ENCODE peak calls at places on chromosomes 5 and 9, in five cellular contexts. T is HL-60, O is ovary, N is WERI-Rb-1, V is tibial artery. G is an unnamed sample.
A peak's percentile ranks its signal among the peaks of the same experiment; 100 is the strongest.

GRCh38 chr5:177378884-177379883 is 5.0 kb upstream of the SLC34A1 start:
- DNase-seq in T (no peak), O (no peak), N (no peak), V (no peak), G (no peak)

GRCh38 chr9:130689937-130690700 is 3.5 kb upstream of the EXOSC2 start:
- DNase-seq in T (no peak), O (peak; percentile 90), N (no peak), V (peak; percentile 76), G (no peak)

GRCh38 chr5:152104211-152104610 is 179.6 kb upstream of the GLRA1 start:
- DNase-seq in T (no peak), O (no peak), N (no peak), V (no peak), G (no peak)

GRCh38 chr5:53180971-53181370 is 71.4 kb upstream of the MOCS2 start:
- DNase-seq in T (no peak), O (no peak), N (no peak), V (no peak), G (no peak)

GRCh38 chr5:164798110-164798509 is 1292.7 kb downstream of the MAT2B start:
- DNase-seq in T (no peak), O (no peak), N (no peak), V (no peak), G (no peak)

GRCh38 chr5:158406884-158407790 is 548.2 kb upstream of the CLINT1 start:
- DNase-seq in T (no peak), O (no peak), N (no peak), V (no peak), G (no peak)

GRCh38 chr5:178515776-178516561 is 74.2 kb downstream of the COL23A1 start:
- DNase-seq in T (no peak), O (no peak), N (no peak), V (no peak), G (no peak)

GRCh38 chr5:141869514-141869913 is 8.7 kb downstream of the PCDH1 start:
- DNase-seq in T (no peak), O (no peak), N (no peak), V (no peak), G (peak; percentile 65)

GRCh38 chr5:55853818-55854217 is 2.7 kb downstream of the IL31RA start:
- DNase-seq in T (no peak), O (no peak), N (no peak), V (no peak), G (no peak)

GRCh38 chr9:110058304-110058953 is 149.5 kb downstream of the C9orf152 start:
- DNase-seq in T (no peak), O (no peak), N (peak; percentile 78), V (no peak), G (no peak)

GRCh38 chr5:103424008-103424407 is 138.6 kb downstream of the NUDT12 start:
- DNase-seq in T (no peak), O (no peak), N (no peak), V (no peak), G (no peak)

GRCh38 chr9:19998823-19999455 is 210.1 kb upstream of the SLC24A2 start:
- DNase-seq in T (no peak), O (no peak), N (no peak), V (no peak), G (no peak)

GRCh38 chr5:150553402-150553801 is 45.5 kb downstream of the NDST1 start:
- DNase-seq in T (no peak), O (no peak), N (no peak), V (no peak), G (no peak)

GRCh38 chr9:136882109-136882946 is 4.0 kb upstream of the TRAF2 start:
- DNase-seq in T (peak; percentile 50), O (no peak), N (no peak), V (peak; percentile 39), G (peak; percentile 89)

GRCh38 chr9:84140535-84141101 is 160.0 kb downstream of the RMI1 start:
- DNase-seq in T (no peak), O (peak; percentile 17), N (no peak), V (no peak), G (peak; percentile 81)

GRCh38 chr9:36151306-36152210 is 15.0 kb downstream of the GLIPR2 start:
- DNase-seq in T (peak; percentile 83), O (no peak), N (no peak), V (peak; percentile 54), G (peak; percentile 98)

GRCh38 chr5:10946050-10946449 is 185.0 kb upstream of the DAP start:
- DNase-seq in T (no peak), O (no peak), N (peak; percentile 86), V (no peak), G (no peak)

GRCh38 chr5:130066644-130067043 is 162.4 kb downstream of the CHSY3 start:
- DNase-seq in T (no peak), O (no peak), N (no peak), V (peak; percentile 22), G (no peak)

GRCh38 chr5:16964821-16965220 is 28.7 kb upstream of the MYO10 start:
- DNase-seq in T (no peak), O (no peak), N (no peak), V (no peak), G (no peak)

GRCh38 chr5:181207960-181208253 is 2.9 kb upstream of the TRIM7 start:
- DNase-seq in T (no peak), O (no peak), N (no peak), V (no peak), G (no peak)
- H3K27ac ChIP-seq in T (no peak overlapping the region), O (no peak overlapping the region), N (no peak overlapping the region), V (peak overlapping the region; percentile 86), G (peak overlapping the region; percentile 81)

DNA sequence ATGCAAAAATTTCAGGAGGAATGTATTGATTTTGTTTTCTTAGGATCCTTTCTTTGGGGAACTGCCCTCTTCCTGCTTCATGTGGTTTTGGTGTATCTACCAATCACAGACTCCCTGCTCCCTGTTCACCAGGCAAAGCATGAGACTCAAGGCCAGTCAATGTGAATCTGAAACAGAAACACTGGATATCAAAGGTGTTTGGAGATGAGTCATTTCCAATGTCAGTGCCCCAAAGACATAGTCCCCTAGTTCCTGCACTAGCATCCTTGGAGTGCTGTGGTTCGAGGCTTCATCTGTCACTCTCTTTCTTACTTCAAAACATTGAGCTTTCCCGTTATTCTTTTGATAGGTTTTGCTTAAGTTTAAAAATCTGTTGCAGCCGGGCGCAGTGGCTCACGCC is 8.1 kb downstream of the PPP3R2 start:
- DNase-seq in T (no peak), O (no peak), N (no peak), V (no peak), G (no peak)
- TF ChIP-seq CTCF in T (no peak), O (no peak), N (no peak), V (no peak), G (no peak)

GRCh38 chr5:122430328-122430586 is 118.2 kb downstream of the SNCAIP start:
- DNase-seq in T (no peak), O (no peak), N (no peak), V (no peak), G (no peak)
- H3K27ac ChIP-seq in T (no peak overlapping the region), O (no peak overlapping the region), N (no peak overlapping the region), V (no peak overlapping the region), G (no peak overlapping the region)

DNA sequence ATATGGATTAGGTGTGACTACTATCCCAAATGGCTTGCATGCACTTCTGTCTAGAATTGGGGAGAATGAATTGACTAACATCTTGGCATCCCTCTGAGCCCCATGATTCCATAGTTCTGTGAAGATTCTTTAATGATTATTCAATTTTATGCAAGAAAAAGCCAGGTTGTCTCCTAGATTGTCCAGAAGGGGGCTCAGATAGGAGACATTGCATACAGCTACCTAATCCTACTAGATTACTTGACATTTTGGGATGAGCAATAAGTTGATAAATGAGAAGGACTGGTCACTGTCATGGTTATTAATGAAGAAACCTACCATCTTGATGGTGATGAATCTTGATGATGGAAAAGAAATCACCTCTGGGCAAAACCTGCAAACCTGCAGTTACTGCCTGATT is 117.0 kb downstream of the CARTPT start:
- DNase-seq in T (no peak), O (no peak), N (no peak), V (no peak), G (no peak)
- TF ChIP-seq CTCF in T (no peak), O (no peak), N (peak; percentile 9), V (no peak), G (no peak)

DNA sequence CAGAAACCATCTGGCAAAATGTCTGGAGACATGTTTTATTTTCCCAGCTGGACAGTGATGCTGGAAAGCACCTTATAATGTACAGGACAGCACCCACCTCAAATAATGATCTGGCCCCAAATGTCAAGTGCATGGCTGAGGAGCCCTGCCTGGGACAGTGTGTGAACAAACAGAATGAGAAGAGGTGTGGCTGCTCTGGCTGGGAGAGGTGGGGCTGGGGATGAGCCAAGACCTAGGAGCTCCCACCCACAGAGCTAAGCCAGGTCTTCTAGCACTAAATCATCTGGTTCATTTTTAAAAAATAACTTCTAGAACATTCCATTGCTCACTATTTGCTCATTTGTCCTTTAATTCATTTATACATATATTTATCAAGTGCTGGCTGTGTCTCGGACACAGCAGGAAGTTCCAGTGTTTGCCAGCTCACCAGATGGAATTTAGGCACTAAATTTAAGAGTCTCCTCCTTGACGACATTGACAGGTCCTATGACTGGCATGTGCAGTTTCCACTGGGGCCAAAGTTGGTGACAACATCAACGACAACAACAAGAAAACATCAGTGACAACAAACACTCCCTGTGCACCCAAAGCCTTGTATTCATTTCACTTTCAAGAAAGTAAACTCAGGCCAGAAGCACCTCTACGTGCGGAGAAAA is 59.1 kb downstream of the GTF3C4 start:
- DNase-seq in T (no peak), O (no peak), N (no peak), V (no peak), G (no peak)
- H3K27ac ChIP-seq in T (no peak overlapping the region), O (no peak overlapping the region), N (no peak overlapping the region), V (no peak overlapping the region), G (no peak overlapping the region)

DNA sequence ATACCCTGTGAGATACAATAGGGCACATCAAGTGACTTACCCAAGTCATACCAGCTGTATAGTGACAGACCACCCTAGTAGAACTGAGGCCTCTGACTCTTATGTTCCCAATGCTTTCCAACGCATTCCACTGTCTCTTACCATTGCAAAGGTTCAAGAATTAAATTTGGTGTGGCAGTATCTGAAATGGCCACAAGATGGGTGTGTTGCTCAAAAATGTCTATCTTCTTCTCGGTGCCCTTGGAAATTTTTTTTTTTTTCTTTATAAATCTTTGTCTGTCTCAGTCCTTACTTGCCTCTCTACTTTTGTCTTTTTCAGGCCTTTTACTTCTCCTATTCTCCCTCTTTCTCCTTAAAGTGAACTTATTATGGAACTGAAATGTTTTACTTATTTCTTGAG is 48.4 kb downstream of the GPR21 start:
- DNase-seq in T (peak; percentile 2), O (no peak), N (peak; percentile 29), V (no peak), G (no peak)
- TF ChIP-seq CTCF in T (peak; percentile 18), O (no peak), N (peak; percentile 59), V (peak; percentile 52), G (peak; percentile 55)

GRCh38 chr5:180116441-180117377 is 45.1 kb upstream of the RNF130 start:
- DNase-seq in T (no peak), O (no peak), N (no peak), V (peak; percentile 11), G (peak; percentile 59)
- H3K27ac ChIP-seq in T (no peak overlapping the region), O (no peak overlapping the region), N (peak overlapping the region; percentile 88), V (no peak overlapping the region), G (no peak overlapping the region)

GRCh38 chr9:96686638-96687335 is 31.7 kb upstream of the PRXL2C start:
- DNase-seq in T (no peak), O (peak; percentile 69), N (no peak), V (peak; percentile 76), G (peak; percentile 93)
- TF ChIP-seq CTCF in T (no peak), O (no peak), N (peak; percentile 25), V (peak; percentile 53), G (peak; percentile 67)

DNA sequence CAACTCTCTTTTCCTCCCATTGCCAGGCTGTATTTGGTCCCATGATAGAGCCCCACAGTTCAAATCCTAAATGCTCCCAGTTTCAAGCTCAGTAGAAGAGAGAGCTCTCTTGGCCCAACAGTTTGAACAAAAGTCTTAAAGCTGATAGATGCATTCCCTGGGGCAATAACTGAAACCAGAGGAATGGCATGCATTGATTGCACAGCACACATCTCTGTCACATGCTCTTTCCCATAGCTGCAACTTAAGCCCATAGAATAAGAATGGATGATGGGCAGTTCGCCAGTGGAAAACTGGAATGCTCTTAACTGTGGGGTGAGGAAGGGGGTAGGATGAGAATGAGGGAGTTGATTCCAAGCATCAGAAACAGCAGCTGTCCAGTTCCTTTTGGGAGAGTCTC is 1942.4 kb upstream of the WWC1 start:
- DNase-seq in T (no peak), O (no peak), N (no peak), V (no peak), G (no peak)
- H3K27ac ChIP-seq in T (no peak overlapping the region), O (no peak overlapping the region), N (no peak overlapping the region), V (no peak overlapping the region), G (no peak overlapping the region)